ENCODE peak calls at places on chromosomes 3 and 15, in ten cellular contexts. Y is tibial nerve, H is AG04449, O is uterus, P is foreskin fibroblast, C is astrocyte, N is pancreas, E is brain microvascular endothelial cell, Q is ovary, W is left lung. B is an unnamed sample.

GRCh38 chr3:65576942-65577341 is 461.8 kb downstream of the MAGI1 start:
- DNase-seq in E (no peak), P (peak), O (no peak), Y (no peak), C (peak), W (no peak), N (no peak), H (no peak), Q (no peak), B (no peak)

GRCh38 chr3:10356461-10356897 is 35.6 kb upstream of the SEC13 start:
- DNase-seq in Q (no peak), O (no peak), P (peak), W (peak), H (no peak), E (no peak), N (no peak), C (no peak), Y (no peak), B (no peak)

GRCh38 chr15:55768670-55769185 is 25.8 kb upstream of the PRTG start:
- DNase-seq in Q (no peak), E (no peak), N (no peak), Y (no peak), H (no peak), P (peak), O (no peak), C (no peak), W (no peak), B (no peak)

GRCh38 chr3:65042675-65043074 is 354.9 kb upstream of the ADAMTS9 start:
- DNase-seq in Q (no peak), Y (no peak), E (no peak), N (no peak), P (no peak), O (no peak), W (no peak), H (no peak), C (no peak), B (no peak)

GRCh38 chr3:186489507-186489906 is 54.7 kb downstream of the CRYGS start:
- DNase-seq in Y (no peak), W (no peak), E (no peak), C (no peak), O (no peak), H (no peak), Q (no peak), P (no peak), N (no peak), B (no peak)

GRCh38 chr3:29642393-29643033 is 361.6 kb downstream of the RBMS3 start:
- DNase-seq in N (no peak), W (no peak), O (no peak), C (peak), Q (peak), H (peak), E (peak), Y (no peak), P (peak), B (peak)

GRCh38 chr15:38266247-38266996 is 13.8 kb downstream of the SPRED1 start:
- DNase-seq in W (no peak), N (no peak), E (peak), C (peak), P (peak), O (no peak), Y (no peak), Q (no peak), H (no peak), B (no peak)

GRCh38 chr3:194596906-194597305 is 36.3 kb downstream of the TMEM44 start:
- DNase-seq in Q (no peak), O (no peak), C (no peak), H (no peak), E (no peak), N (no peak), Y (no peak), W (peak), P (no peak), B (no peak)

GRCh38 chr3:52291508-52292181 is 4.0 kb downstream of the GLYCTK start:
- DNase-seq in N (peak), Y (no peak), E (no peak), C (no peak), O (no peak), P (peak), W (peak), Q (peak), H (no peak), B (no peak)

GRCh38 chr3:61354604-61355003 is 103.4 kb upstream of the FHIT start:
- DNase-seq in Y (no peak), Q (no peak), H (no peak), N (no peak), P (no peak), W (no peak), E (no peak), O (no peak), C (no peak), B (no peak)

GRCh38 chr3:43497905-43498365 is 123.9 kb downstream of the ANO10 start:
- DNase-seq in Q (no peak), E (no peak), W (no peak), N (no peak), Y (no peak), C (peak), H (no peak), O (no peak), P (peak), B (peak)

GRCh38 chr3:16151109-16151508 is 23.4 kb upstream of the GALNT15 start:
- DNase-seq in W (no peak), C (peak), N (no peak), E (peak), H (peak), Y (peak), P (peak), Q (peak), O (peak), B (peak)

GRCh38 chr3:123329636-123330340 is 119.1 kb downstream of the ADCY5 start:
- DNase-seq in P (no peak), H (no peak), W (peak), Y (no peak), C (no peak), E (no peak), N (peak), Q (peak), O (no peak), B (no peak)

GRCh38 chr15:29208352-29208751 is 61.3 kb downstream of the NSMCE3 start:
- DNase-seq in C (no peak), E (peak), P (peak), H (no peak), W (no peak), Y (no peak), O (no peak), Q (no peak), N (no peak), B (no peak)
- TF ChIP-seq CTCF in C (no peak), E (no peak), P (no peak), H (no peak), W (no peak), Y (no peak), O (no peak), Q (no peak), N (no peak), B (no peak)

GRCh38 chr15:75620776-75621536 is 4.6 kb downstream of the SNUPN start:
- DNase-seq in P (peak), Y (peak), C (peak), H (peak), N (no peak), E (peak), Q (peak), W (no peak), O (peak), B (no peak)
- H3K4me3 ChIP-seq in P (peak), Y (no peak), C (no peak), H (peak), N (no peak), E (peak), Q (no peak), W (no peak), O (no peak), B (no peak)

DNA sequence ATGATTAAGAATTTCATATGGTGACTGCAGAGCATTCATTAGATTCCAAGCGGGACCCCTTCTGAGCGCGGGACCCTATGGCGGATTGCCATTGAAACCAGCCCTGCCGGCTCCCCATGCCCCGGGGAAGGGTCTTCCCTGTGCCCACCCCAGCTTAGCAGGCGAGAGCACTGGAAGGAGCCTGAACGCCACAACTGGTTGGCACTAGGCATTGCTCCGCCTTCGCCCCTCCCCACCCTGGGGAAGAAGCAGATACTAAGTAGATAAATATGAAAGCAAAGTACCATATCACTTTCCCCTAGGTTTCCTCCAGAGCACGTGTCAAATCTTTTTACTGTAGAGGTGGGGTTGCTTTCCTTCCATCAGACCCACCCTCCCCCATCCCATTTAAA is 70.7 kb downstream of the CYP19A1 start:
- DNase-seq in O (no peak), Q (no peak), E (no peak), C (no peak), P (peak), H (no peak), N (no peak), W (peak), Y (no peak), B (no peak)
- TF ChIP-seq CTCF in O (no peak), Q (no peak), E (peak), C (no peak), P (no peak), H (no peak), N (no peak), W (no peak), Y (no peak), B (no peak)

GRCh38 chr15:57849332-57849731 is 142.8 kb downstream of the POLR2M start:
- DNase-seq in N (no peak), W (no peak), Y (no peak), Q (no peak), O (no peak), H (no peak), E (no peak), P (no peak), C (no peak), B (peak)
- H3K4me3 ChIP-seq in N (no peak), W (no peak), Y (no peak), Q (no peak), O (no peak), H (no peak), E (no peak), P (no peak), C (no peak), B (no peak)

GRCh38 chr15:80992436-80992835 is 2.8 kb upstream of the MESD start:
- DNase-seq in C (no peak), E (no peak), Q (no peak), Y (no peak), N (no peak), P (no peak), O (no peak), W (no peak), H (no peak), B (no peak)
- TF ChIP-seq CTCF in C (no peak), E (no peak), Q (no peak), Y (no peak), N (no peak), P (no peak), O (no peak), W (no peak), H (no peak), B (no peak)

GRCh38 chr15:44441095-44441501 is 13.7 kb downstream of the CTDSPL2 start:
- DNase-seq in C (no peak), P (no peak), E (no peak), O (no peak), N (no peak), Y (no peak), Q (no peak), H (no peak), W (no peak), B (no peak)
- H3K4me3 ChIP-seq in C (no peak), P (no peak), E (no peak), O (no peak), N (no peak), Y (no peak), Q (no peak), H (no peak), W (no peak), B (no peak)

GRCh38 chr15:84818221-84819131 is 1.3 kb downstream of the ALPK3 start:
- DNase-seq in C (peak), E (peak), N (no peak), Y (no peak), Q (no peak), P (no peak), H (no peak), O (no peak), W (no peak), B (no peak)
- TF ChIP-seq CTCF in C (no peak), E (peak), N (no peak), Y (no peak), Q (no peak), P (no peak), H (no peak), O (no peak), W (no peak), B (no peak)

B was measured in retinal pigment epithelial cell.